ENCODE peak calls at places on chromosomes 11 and 22, in ten cellular contexts. C, W, Y, M, Q, E, U, S, R and D are unnamed samples. For H3K4me1, the result is how much of the 10 kb centered on the place peaks cover.

GRCh38 chr11:92779746-92780145 is 189.7 kb upstream of the MTNR1B start:
- DNase-seq in C (no peak), W (no peak), Y (no peak), M (no peak), Q (no peak), E (peak), U (no peak), S (no peak), R (no peak), D (no peak)

GRCh38 chr11:71129624-71130023 is 122.8 kb downstream of the SHANK2 start:
- DNase-seq in C (no peak), W (no peak), Y (no peak), M (no peak), Q (no peak), E (no peak), U (no peak), S (no peak), R (no peak), D (no peak)

GRCh38 chr22:23521442-23522113 is 58.5 kb downstream of the IGLL1 start:
- DNase-seq in C (peak), W (peak), Y (peak), M (peak), Q (peak), E (peak), U (peak), S (peak), R (peak), D (peak)

GRCh38 chr11:107018274-107018901 is at the start of gene GUCY1A2:
- DNase-seq in C (peak), W (no peak), Y (no peak), M (no peak), Q (no peak), E (peak), U (peak), S (no peak), R (no peak), D (no peak)

GRCh38 chr11:47514825-47515647 is 37.9 kb downstream of the CELF1 start:
- DNase-seq in C (no peak), W (peak), Y (no peak), M (no peak), Q (no peak), E (no peak), U (no peak), S (no peak), R (no peak), D (no peak)

GRCh38 chr11:131978351-131978750 is 607.9 kb downstream of the NTM start:
- DNase-seq in C (no peak), W (no peak), Y (no peak), M (no peak), Q (no peak), E (peak), U (no peak), S (no peak), R (no peak), D (no peak)

GRCh38 chr11:121464352-121464946 is 11.7 kb upstream of the SORL1-AS1 start:
- DNase-seq in C (peak), W (peak), Y (peak), M (peak), Q (peak), E (peak), U (no peak), S (no peak), R (no peak), D (peak)

GRCh38 chr11:108117746-108118371 is 3.5 kb upstream of the ACAT1 start:
- DNase-seq in C (no peak), W (peak), Y (peak), M (peak), Q (no peak), E (no peak), U (peak), S (no peak), R (no peak), D (no peak)

GRCh38 chr22:41893591-41894375 is 21.1 kb downstream of the SHISA8 start:
- DNase-seq in C (no peak), W (no peak), Y (no peak), M (no peak), Q (no peak), E (no peak), U (no peak), S (no peak), R (no peak), D (no peak)

GRCh38 chr22:47013861-47014635 is 251.6 kb downstream of the TBC1D22A start:
- DNase-seq in C (no peak), W (no peak), Y (no peak), M (no peak), Q (no peak), E (no peak), U (no peak), S (no peak), R (no peak), D (no peak)

GRCh38 chr11:32081129-32081641 is 9.7 kb upstream of the RCN1 start:
- DNase-seq in C (no peak), W (peak), Y (peak), M (no peak), Q (no peak), E (no peak), U (no peak), S (no peak), R (no peak), D (no peak)

GRCh38 chr11:117823294-117823940 is 1.1 kb downstream of the FXYD2 start:
- DNase-seq in C (peak), W (no peak), Y (no peak), M (no peak), Q (no peak), E (peak), U (peak), S (no peak), R (no peak), D (peak)

GRCh38 chr22:37824674-37825641 is 1.8 kb downstream of the GALR3 start:
- DNase-seq in C (no peak), W (no peak), Y (no peak), M (no peak), Q (no peak), E (peak), U (peak), S (no peak), R (no peak), D (peak)

GRCh38 chr11:71450507-71450906 is 2.3 kb upstream of the DHCR7 start:
- DNase-seq in C (no peak), W (no peak), Y (no peak), M (no peak), Q (no peak), E (no peak), U (no peak), S (no peak), R (no peak), D (no peak)

GRCh38 chr11:27718346-27718852 is 18.1 kb upstream of the BDNF start:
- DNase-seq in C (no peak), W (peak), Y (no peak), M (peak), Q (no peak), E (peak), U (peak), S (no peak), R (no peak), D (peak)

GRCh38 chr11:96155627-96156378 is 187.2 kb downstream of the MAML2 start:
- DNase-seq in C (peak), W (peak), Y (peak), M (peak), Q (peak), E (peak), U (peak), S (peak), R (peak), D (peak)

GRCh38 chr22:27135582-27135981 is 478.2 kb downstream of the MIAT start:
- DNase-seq in C (no peak), W (peak), Y (peak), M (peak), Q (no peak), E (no peak), U (no peak), S (no peak), R (no peak), D (no peak)

GRCh38 chr22:31561238-31561887 is 65.0 kb downstream of the SFI1 start:
- DNase-seq in C (peak), W (peak), Y (peak), M (peak), Q (peak), E (peak), U (peak), S (peak), R (peak), D (peak)

GRCh38 chr11:32309541-32310217 is 125.7 kb downstream of the WT1 start:
- DNase-seq in C (no peak), W (no peak), Y (no peak), M (no peak), Q (no peak), E (no peak), U (no peak), S (no peak), R (no peak), D (no peak)

GRCh38 chr22:24417901-24418641 is 9.3 kb upstream of the ADORA2A start:
- DNase-seq in C (no peak), W (peak), Y (no peak), M (no peak), Q (no peak), E (no peak), U (no peak), S (no peak), R (no peak), D (no peak)

GRCh38 chr11:6610591-6610990 is 1.4 kb downstream of the TAF10 start:
- DNase-seq in C (no peak), W (no peak), Y (no peak), M (no peak), Q (no peak), E (no peak), U (no peak), S (no peak), R (no peak), D (no peak)

GRCh38 chr11:47950396-47950795 is 30.0 kb upstream of the PTPRJ start:
- DNase-seq in C (no peak), W (no peak), Y (no peak), M (no peak), Q (no peak), E (no peak), U (no peak), S (no peak), R (no peak), D (no peak)

GRCh38 chr11:91947215-91947614 is 277.4 kb upstream of the FAT3 start:
- DNase-seq in C (no peak), W (peak), Y (peak), M (no peak), Q (no peak), E (no peak), U (no peak), S (no peak), R (peak), D (no peak)

GRCh38 chr11:65870706-65871681 is 1.6 kb downstream of the EFEMP2 start:
- DNase-seq in C (no peak), W (no peak), Y (no peak), M (no peak), Q (no peak), E (no peak), U (no peak), S (no peak), R (no peak), D (peak)

GRCh38 chr22:22410121-22410520 is 98.4 kb downstream of the ZNF280B start:
- DNase-seq in C (no peak), W (no peak), Y (no peak), M (no peak), Q (peak), E (no peak), U (no peak), S (no peak), R (no peak), D (peak)

GRCh38 chr11:88421530-88421929 is 84.0 kb upstream of the CTSC start:
- DNase-seq in C (no peak), W (peak), Y (peak), M (no peak), Q (no peak), E (peak), U (peak), S (no peak), R (no peak), D (no peak)

GRCh38 chr11:88979641-88980040 is 86.1 kb downstream of the GRM5 start:
- DNase-seq in C (no peak), W (peak), Y (no peak), M (no peak), Q (no peak), E (no peak), U (no peak), S (no peak), R (no peak), D (no peak)

GRCh38 chr11:77170107-77170506 is 42.1 kb downstream of the MYO7A start:
- DNase-seq in C (no peak), W (no peak), Y (peak), M (no peak), Q (no peak), E (peak), U (peak), S (no peak), R (no peak), D (no peak)

GRCh38 chr22:49772692-49773091 is 55.0 kb downstream of the BRD1 start:
- DNase-seq in C (no peak), W (no peak), Y (no peak), M (no peak), Q (no peak), E (no peak), U (no peak), S (no peak), R (no peak), D (no peak)

GRCh38 chr11:58003036-58003435 is 20.6 kb upstream of the OR9Q1 start:
- DNase-seq in C (no peak), W (no peak), Y (no peak), M (no peak), Q (no peak), E (no peak), U (no peak), S (no peak), R (no peak), D (no peak)

GRCh38 chr22:24878969-24879368 is 67.5 kb downstream of the LHFPL7 start:
- DNase-seq in C (no peak), W (no peak), Y (no peak), M (no peak), Q (no peak), E (no peak), U (no peak), S (no peak), R (no peak), D (no peak)

GRCh38 chr11:118933486-118933885 is 7.8 kb upstream of the BCL9L start:
- DNase-seq in C (peak), W (peak), Y (peak), M (no peak), Q (no peak), E (no peak), U (no peak), S (no peak), R (no peak), D (no peak)

GRCh38 chr22:32618461-32619140 is 144.0 kb downstream of the FBXO7 start:
- DNase-seq in C (peak), W (no peak), Y (no peak), M (no peak), Q (no peak), E (no peak), U (no peak), S (no peak), R (no peak), D (no peak)
- H3K4me1 ChIP-seq in C (under half), W (under half), Y (under half), M (under half), Q (under half), E (under half), U (under half), S (under half), R (half or more), D (under half)

GRCh38 chr11:843086-843704 is 543 bp downstream of the TSPAN4 start:
- DNase-seq in C (peak), W (no peak), Y (no peak), M (no peak), Q (no peak), E (peak), U (no peak), S (no peak), R (no peak), D (peak)
- H3K4me1 ChIP-seq in C (under half), W (under half), Y (under half), M (half or more), Q (under half), E (under half), U (under half), S (under half), R (half or more), D (under half)

DNA sequence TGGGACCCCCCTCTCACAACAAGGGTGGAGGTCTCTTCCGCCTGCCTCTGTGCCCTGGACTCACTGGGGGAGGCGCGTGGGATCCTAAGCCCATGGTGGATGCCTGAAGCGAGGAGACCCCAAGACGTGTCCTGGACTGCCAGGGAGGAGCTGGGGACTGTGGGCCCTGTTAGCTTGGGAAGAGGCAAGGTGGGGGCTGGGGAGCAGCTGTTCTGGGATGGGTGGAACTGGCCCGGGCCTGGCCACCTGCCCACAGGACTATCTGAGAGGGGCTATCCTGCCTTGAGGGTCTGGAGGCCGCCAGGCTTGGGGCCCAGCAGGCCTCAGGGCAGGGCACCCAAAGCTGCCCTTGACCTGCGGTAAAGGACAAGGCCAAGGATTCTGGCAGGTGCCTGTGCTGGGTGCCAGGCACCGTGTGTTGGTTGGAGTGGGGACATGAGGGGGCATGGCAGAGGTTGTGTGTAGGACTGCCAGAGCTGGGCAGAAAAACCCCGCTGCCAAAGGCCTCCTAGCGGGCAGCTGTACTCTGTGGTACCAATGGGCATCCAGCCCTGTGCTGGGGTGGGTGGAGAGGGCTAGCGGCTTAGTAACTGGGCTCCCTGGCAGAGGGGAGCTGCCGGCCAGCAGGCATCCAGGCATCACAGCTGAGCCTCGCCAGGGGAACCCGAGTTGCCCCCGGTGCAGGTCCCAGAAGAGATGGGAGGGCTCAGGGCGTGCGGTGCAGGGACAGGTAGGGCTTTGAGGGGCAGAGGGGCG is 670 bp downstream of the LSP1 start:
- DNase-seq in C (no peak), W (no peak), Y (no peak), M (no peak), Q (no peak), E (no peak), U (no peak), S (no peak), R (no peak), D (no peak)
- H3K4me1 ChIP-seq in C (under half), W (under half), Y (under half), M (under half), Q (under half), E (under half), U (under half), S (under half), R (under half), D (under half)

DNA sequence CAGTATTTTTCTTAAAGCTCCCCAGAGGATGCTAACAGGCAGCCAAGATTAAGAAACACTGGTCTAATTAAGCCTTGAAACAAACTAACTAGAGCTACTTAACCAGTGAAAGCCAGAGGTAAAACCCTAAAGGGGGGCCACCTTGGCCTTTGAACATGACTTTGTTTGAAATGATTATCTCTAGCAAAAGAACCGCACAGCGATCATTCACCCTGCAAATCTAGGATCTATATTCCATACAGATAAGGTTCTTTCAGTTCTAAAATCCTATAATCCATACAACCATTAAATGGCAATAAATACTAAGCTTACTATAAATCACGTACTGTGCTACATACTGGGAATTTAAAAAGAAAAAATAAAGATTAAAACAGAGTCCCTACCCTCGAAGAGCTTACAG is 40.6 kb downstream of the RBFOX2 start:
- DNase-seq in C (no peak), W (no peak), Y (no peak), M (no peak), Q (no peak), E (no peak), U (no peak), S (no peak), R (no peak), D (no peak)
- H3K4me1 ChIP-seq in C (under half), W (under half), Y (under half), M (under half), Q (under half), E (under half), U (under half), S (under half), R (under half), D (under half)

GRCh38 chr11:12694182-12694531 is 19.9 kb downstream of the TEAD1 start:
- DNase-seq in C (no peak), W (peak), Y (no peak), M (no peak), Q (no peak), E (no peak), U (no peak), S (no peak), R (no peak), D (no peak)
- H3K4me1 ChIP-seq in C (under half), W (under half), Y (half or more), M (half or more), Q (under half), E (under half), U (half or more), S (under half), R (half or more), D (under half)

GRCh38 chr11:16893456-16894076 is 120.6 kb downstream of the PLEKHA7 start:
- DNase-seq in C (no peak), W (no peak), Y (peak), M (no peak), Q (no peak), E (peak), U (peak), S (no peak), R (no peak), D (no peak)
- H3K4me1 ChIP-seq in C (under half), W (under half), Y (half or more), M (under half), Q (under half), E (under half), U (half or more), S (under half), R (under half), D (under half)

DNA sequence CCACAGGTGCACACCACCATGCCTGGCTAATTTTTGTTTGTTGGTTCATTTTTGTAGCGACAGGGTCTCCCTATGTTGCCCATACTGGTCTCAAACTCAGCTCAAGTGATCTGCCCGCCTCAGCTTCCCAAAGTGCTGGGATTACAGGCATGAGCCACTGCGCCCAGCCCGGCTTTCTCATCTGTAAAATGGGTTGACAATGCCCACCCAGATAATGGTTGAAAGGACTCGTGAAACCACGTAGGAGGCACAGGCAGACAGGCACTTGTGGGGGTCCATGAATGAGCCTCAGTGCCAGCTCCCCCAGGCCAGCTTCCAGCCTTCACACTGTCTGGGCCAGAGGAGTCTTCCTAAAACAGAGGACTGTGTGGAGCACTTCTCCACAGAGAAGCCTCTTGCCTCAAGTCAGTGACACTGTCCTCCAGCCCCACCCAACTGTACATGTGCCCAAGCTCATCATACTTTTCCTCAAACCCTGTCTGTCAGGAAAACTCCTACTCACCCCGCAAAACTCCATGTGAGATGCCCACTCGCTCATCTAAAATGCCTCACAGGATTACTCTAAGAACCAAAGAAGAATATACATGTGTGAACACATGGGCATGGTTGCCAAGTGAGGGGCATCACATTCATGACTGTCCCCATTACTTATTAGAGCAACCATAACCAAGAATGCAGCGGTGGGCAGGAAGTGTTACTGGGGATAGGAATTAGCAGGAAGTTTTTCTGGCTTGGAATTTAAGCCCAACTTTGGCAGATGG is 32.1 kb upstream of the WNT7B start:
- DNase-seq in C (peak), W (no peak), Y (no peak), M (no peak), Q (no peak), E (no peak), U (no peak), S (no peak), R (no peak), D (no peak)
- H3K4me1 ChIP-seq in C (under half), W (under half), Y (under half), M (under half), Q (under half), E (under half), U (under half), S (under half), R (under half), D (under half)

GRCh38 chr11:120212259-120212888 is 1.5 kb downstream of the OAF start:
- DNase-seq in C (no peak), W (peak), Y (no peak), M (no peak), Q (no peak), E (no peak), U (no peak), S (no peak), R (no peak), D (no peak)
- H3K4me1 ChIP-seq in C (under half), W (under half), Y (half or more), M (under half), Q (under half), E (under half), U (under half), S (under half), R (under half), D (under half)

GRCh38 chr11:75145972-75146519 is 4.9 kb upstream of the SLCO2B1 start:
- DNase-seq in C (no peak), W (no peak), Y (no peak), M (no peak), Q (no peak), E (no peak), U (no peak), S (no peak), R (no peak), D (peak)
- H3K4me1 ChIP-seq in C (under half), W (under half), Y (under half), M (under half), Q (under half), E (under half), U (under half), S (under half), R (under half), D (under half)